ENCODE peak calls at places on chromosomes 16 and 17, in eight cellular contexts. A is osteoblast, P is IMR-90, V is A549, R is AG04450, C is thoracic aorta, K is PC-9, Q is K562. X is an unnamed sample.

GRCh38 chr17:48498168-48498840 is 32.5 kb downstream of the HOXB1 start:
- DNase-seq in R (no peak), K (peak; percentile 93), A (peak; percentile 68), P (no peak), C (no peak), Q (no peak), V (no peak), X (no peak)

GRCh38 chr17:67132366-67132765 is 88.0 kb downstream of the CACNG1 start:
- DNase-seq in C (no peak), R (no peak), K (no peak), Q (no peak), A (no peak), P (no peak), V (no peak), X (no peak)

GRCh38 chr17:78888911-78889496 is 14.0 kb downstream of the CEP295NL start:
- DNase-seq in P (no peak), V (no peak), Q (no peak), A (peak; percentile 46), K (no peak), R (no peak), C (no peak), X (no peak)

GRCh38 chr16:1741553-1742165 is 29.7 kb downstream of the NME3 start:
- DNase-seq in K (no peak), A (peak; percentile 59), C (no peak), P (no peak), R (no peak), V (no peak), Q (no peak), X (no peak)

GRCh38 chr17:80101160-80101945 is at the start of gene GAA:
- DNase-seq in K (peak; percentile 36), P (peak; percentile 76), C (no peak), V (peak; percentile 84), R (no peak), Q (peak; percentile 99), A (peak; percentile 100), X (peak; percentile 87)

GRCh38 chr17:33241390-33241789 is 51.7 kb downstream of the ASIC2 start:
- DNase-seq in P (peak; percentile 50), C (no peak), K (no peak), V (peak; percentile 18), Q (no peak), R (no peak), A (no peak), X (no peak)

GRCh38 chr17:41654134-41654907 is 29.9 kb upstream of the KRT17 start:
- DNase-seq in P (no peak), C (no peak), V (peak; percentile 79), K (peak; percentile 96), Q (no peak), R (no peak), A (peak; percentile 82), X (no peak)

GRCh38 chr16:57308041-57308440 is 23.6 kb upstream of the PLLP start:
- DNase-seq in K (no peak), P (no peak), V (no peak), Q (no peak), R (no peak), A (peak; percentile 25), C (no peak), X (no peak)

GRCh38 chr16:598823-599739 is 9.2 kb downstream of the RAB40C start:
- DNase-seq in C (no peak), A (peak; percentile 50), K (no peak), R (no peak), P (no peak), Q (no peak), V (no peak), X (no peak)

DNA sequence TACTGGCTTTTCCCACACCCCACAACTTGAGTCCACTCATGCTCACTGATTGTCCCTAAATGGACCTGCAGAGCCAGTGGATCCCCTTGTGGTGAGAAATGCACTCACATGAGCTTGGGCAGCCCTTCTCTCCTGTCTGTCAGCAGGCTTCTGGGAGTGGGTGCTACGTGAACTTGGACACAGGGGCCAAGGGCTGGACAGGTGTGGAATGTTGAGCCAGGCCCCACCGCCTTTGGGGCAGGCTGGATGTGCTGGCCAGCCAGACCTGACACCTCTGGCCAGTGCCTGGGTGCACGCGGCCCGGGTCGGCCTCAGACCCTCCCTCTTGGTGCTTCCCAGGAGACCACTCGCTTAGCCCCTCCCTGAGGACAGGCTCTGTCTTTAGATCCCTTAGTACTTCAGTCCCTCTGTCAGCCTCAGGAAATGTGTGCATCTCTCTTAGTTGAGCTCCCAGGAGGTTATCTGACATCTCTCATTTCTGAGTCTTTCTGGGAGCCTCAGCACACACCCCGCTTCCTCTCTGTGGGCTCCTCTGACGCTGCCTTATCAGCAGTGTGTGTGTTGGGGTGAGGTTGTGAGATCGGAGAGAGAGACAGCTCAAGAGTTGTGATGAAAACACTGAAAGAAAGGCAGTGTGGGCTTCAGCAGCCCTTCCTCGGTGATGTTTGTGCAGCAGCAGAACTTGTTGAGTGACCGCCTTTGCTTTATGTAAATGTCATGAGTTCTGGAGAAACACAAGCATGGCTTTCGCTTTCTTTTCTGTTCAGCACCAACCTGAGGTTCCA is 117.0 kb downstream of the RAB11FIP4 start:
- DNase-seq in R (no peak), P (peak; percentile 8), C (no peak), Q (peak; percentile 30), K (no peak), A (peak; percentile 75), V (peak; percentile 41), X (no peak)
- H3K4me3 ChIP-seq in R (no peak overlapping the region), P (no peak overlapping the region), C (peak overlapping the region; percentile 37), Q (no peak overlapping the region), K (no peak overlapping the region), A (peak overlapping the region; percentile 18), V (no peak overlapping the region), X (no peak overlapping the region)

GRCh38 chr17:10589553-10590145 is 40.2 kb upstream of the MYH2 start:
- DNase-seq in C (no peak), A (peak; percentile 3), R (no peak), V (no peak), P (no peak), Q (no peak), K (no peak), X (no peak)

GRCh38 chr17:10585529-10585928 is 36.1 kb upstream of the MYH2 start:
- DNase-seq in C (no peak), K (no peak), P (no peak), Q (no peak), V (no peak), A (no peak), R (no peak), X (no peak)

GRCh38 chr17:10579270-10579669 is 29.8 kb upstream of the MYH2 start:
- DNase-seq in K (no peak), P (no peak), A (no peak), C (no peak), R (no peak), V (no peak), Q (no peak), X (no peak)

DNA sequence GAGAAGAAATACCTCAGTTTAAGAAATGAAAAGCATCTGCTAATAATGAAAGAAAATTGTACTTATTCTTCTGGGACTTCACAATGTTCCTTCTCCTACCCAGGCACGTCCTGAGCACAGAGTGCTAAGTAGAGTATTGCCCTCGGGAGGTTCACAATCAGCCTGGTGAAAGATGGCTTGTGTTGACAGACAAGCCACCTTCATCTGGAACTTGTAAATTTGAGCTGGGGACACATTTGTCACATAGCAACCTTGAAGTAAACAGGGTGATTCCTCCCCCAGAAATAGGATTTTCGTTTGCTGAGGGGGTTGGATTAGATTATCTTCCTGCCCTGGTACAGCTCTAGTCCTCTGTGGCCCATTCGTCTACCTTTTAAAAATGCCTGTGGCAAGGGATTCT is 34.4 kb upstream of the MYH2 start:
- DNase-seq in P (no peak), A (peak; percentile 4), V (no peak), C (no peak), Q (no peak), K (no peak), R (no peak), X (no peak)
- TF ChIP-seq CTCF in P (no peak), A (no peak), V (no peak), C (no peak), Q (no peak), K (no peak), R (no peak), X (no peak)

GRCh38 chr17:49577978-49578893 is 2.6 kb downstream of the NXPH3 start:
- DNase-seq in V (no peak), K (no peak), P (no peak), C (no peak), A (peak; percentile 64), Q (no peak), R (no peak), X (no peak)

GRCh38 chr17:49576121-49576905 is 642 bp downstream of the NXPH3 start:
- DNase-seq in K (no peak), C (no peak), A (peak; percentile 96), P (peak; percentile 24), V (peak; percentile 33), Q (peak; percentile 85), R (no peak), X (peak; percentile 56)

GRCh38 chr17:49578963-49579500 is 3.4 kb downstream of the NXPH3 start:
- DNase-seq in A (peak; percentile 26), P (no peak), V (no peak), R (no peak), C (no peak), Q (no peak), K (no peak), X (no peak)

GRCh38 chr17:49576906-49577650 is 1.4 kb downstream of the NXPH3 start:
- DNase-seq in K (no peak), V (no peak), A (peak; percentile 86), P (no peak), C (no peak), R (no peak), Q (no peak), X (no peak)

DNA sequence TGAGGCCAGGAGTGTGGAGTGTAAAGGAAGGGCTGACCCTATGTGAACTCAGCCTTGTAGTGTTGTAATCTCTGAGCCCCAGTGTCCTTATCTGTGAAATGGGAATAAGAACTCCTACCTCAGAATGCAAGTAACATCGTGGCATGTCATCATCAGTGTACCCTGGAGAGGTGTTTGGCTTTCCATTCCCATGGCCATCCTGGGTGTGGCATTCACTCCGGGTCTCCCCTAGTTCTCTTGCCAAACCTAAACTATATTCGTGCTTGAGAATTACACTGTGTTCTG is 1.9 kb downstream of the NXPH3 start:
- DNase-seq in A (peak; percentile 51), K (no peak), R (no peak), C (no peak), Q (no peak), V (no peak), P (no peak), X (no peak)
- H3K4me3 ChIP-seq in A (peak overlapping the region; percentile 81), K (no peak overlapping the region), R (no peak overlapping the region), C (peak overlapping the region; percentile 95), Q (no peak overlapping the region), V (no peak overlapping the region), P (no peak overlapping the region), X (peak overlapping the region; percentile 63)

DNA sequence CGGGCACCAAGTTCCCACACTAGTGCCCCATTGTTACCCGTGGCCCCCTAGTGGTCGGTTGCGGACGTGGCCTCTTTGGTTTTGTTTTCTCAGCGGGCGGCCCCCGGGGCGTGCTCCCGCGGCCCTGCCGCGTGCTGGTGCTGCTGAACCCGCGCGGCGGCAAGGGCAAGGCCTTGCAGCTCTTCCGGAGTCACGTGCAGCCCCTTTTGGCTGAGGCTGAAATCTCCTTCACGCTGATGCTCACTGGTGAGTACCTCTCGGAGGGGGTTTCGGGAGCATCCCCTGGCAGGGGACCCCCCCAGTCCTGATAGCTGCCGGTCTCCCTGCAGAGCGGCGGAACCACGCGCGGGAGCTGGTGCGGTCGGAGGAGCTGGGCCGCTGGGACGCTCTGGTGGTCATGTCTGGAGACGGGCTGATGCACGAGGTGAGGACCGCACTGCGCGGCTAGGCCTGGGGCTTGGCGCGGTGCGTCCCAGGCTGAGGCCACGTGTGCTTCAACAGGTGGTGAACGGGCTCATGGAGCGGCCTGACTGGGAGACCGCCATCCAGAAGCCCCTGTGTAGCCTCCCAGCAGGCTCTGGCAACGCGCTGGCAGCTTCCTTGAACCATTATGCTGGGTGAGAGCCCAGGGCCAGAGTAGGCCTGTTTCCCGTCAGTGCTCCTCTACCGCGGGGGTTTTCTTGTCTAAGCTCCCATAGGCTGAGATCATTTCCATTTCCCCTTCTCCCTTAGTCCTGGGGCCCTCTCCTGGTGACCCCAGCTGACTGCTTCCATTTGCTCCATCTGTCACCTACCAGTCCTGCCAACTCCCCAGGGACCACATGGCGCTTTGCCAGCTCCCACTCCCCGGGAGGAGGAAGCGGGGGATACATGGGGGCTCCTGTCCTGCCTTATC is 1.7 kb downstream of the SPHK1 start:
- DNase-seq in V (peak; percentile 87), R (no peak), C (peak; percentile 52), Q (peak; percentile 84), P (peak; percentile 78), A (peak; percentile 99), K (peak; percentile 57), X (peak; percentile 81)
- TF ChIP-seq CTCF in V (peak; percentile 87), R (peak; percentile 83), C (peak; percentile 91), Q (peak; percentile 89), P (peak; percentile 79), A (peak; percentile 75), K (peak; percentile 86), X (peak; percentile 79)